ENCODE peak calls at places on chromosomes 13 and 19, in ten cellular contexts. P, V, S, B, F, R, J, T, D and X are unnamed samples.

GRCh38 chr19:15256708-15257331 is 24.6 kb upstream of the EPHX3 start:
- DNase-seq in D (no peak), J (no peak), V (no peak), T (no peak), S (no peak), R (no peak), P (no peak), B (no peak), F (no peak), X (no peak)

GRCh38 chr13:22461854-22462565 is 718.8 kb upstream of the SGCG start:
- DNase-seq in B (no peak), V (no peak), D (no peak), R (no peak), F (no peak), J (no peak), P (no peak), S (no peak), T (no peak), X (no peak)

GRCh38 chr19:11448410-11448809 is 13.0 kb downstream of the PRKCSH start:
- DNase-seq in J (no peak), P (no peak), D (no peak), R (no peak), S (no peak), T (no peak), F (no peak), V (no peak), B (no peak), X (no peak)

GRCh38 chr13:73578251-73578875 is 519.6 kb downstream of the KLF5 start:
- DNase-seq in J (no peak), R (no peak), F (no peak), B (no peak), P (no peak), V (no peak), S (no peak), D (peak), T (peak), X (no peak)

GRCh38 chr13:89856512-89856911 is 1491.0 kb upstream of the MIR17HG start:
- DNase-seq in R (no peak), P (no peak), J (no peak), V (no peak), T (no peak), S (no peak), F (no peak), B (peak), D (no peak), X (no peak)

GRCh38 chr13:76383671-76384461 is 502.3 kb downstream of the KCTD12 start:
- DNase-seq in S (no peak), T (peak), B (peak), D (no peak), J (peak), F (no peak), P (no peak), V (peak), R (no peak), X (no peak)

GRCh38 chr13:27043013-27043412 is 128.6 kb downstream of the USP12 start:
- DNase-seq in S (no peak), B (peak), T (peak), J (peak), D (no peak), P (peak), F (no peak), V (peak), R (no peak), X (no peak)

GRCh38 chr19:48587387-48587786 is 19.2 kb upstream of the SPACA4 start:
- DNase-seq in T (no peak), B (no peak), V (no peak), D (no peak), F (no peak), P (no peak), J (no peak), R (no peak), S (no peak), X (no peak)

GRCh38 chr13:21043898-21044297 is 17.5 kb downstream of the LATS2 start:
- DNase-seq in V (no peak), D (no peak), P (no peak), R (no peak), S (no peak), T (peak), F (no peak), J (no peak), B (no peak), X (no peak)

GRCh38 chr13:113297370-113297871 is 382 bp downstream of the LAMP1 start:
- DNase-seq in R (no peak), P (peak), S (peak), J (no peak), D (peak), F (peak), T (no peak), V (no peak), B (peak), X (no peak)

GRCh38 chr19:45173816-45174215 is 4.2 kb downstream of the TRAPPC6A start:
- DNase-seq in T (peak), P (no peak), S (no peak), D (no peak), J (no peak), F (no peak), V (no peak), B (no peak), R (no peak), X (no peak)

GRCh38 chr19:23996549-23996948 is 81.9 kb downstream of the ZNF726 start:
- DNase-seq in P (no peak), F (no peak), J (no peak), D (no peak), B (peak), V (peak), R (no peak), S (no peak), T (no peak), X (no peak)

GRCh38 chr19:6272913-6273600 is 6.7 kb downstream of the MLLT1 start:
- DNase-seq in D (no peak), B (no peak), F (no peak), T (no peak), P (no peak), V (no peak), R (no peak), J (no peak), S (no peak), X (no peak)
- H3K27ac ChIP-seq in D (peak), B (no peak), F (no peak), T (peak), P (peak), V (peak), R (peak), J (peak), S (no peak), X (peak)

DNA sequence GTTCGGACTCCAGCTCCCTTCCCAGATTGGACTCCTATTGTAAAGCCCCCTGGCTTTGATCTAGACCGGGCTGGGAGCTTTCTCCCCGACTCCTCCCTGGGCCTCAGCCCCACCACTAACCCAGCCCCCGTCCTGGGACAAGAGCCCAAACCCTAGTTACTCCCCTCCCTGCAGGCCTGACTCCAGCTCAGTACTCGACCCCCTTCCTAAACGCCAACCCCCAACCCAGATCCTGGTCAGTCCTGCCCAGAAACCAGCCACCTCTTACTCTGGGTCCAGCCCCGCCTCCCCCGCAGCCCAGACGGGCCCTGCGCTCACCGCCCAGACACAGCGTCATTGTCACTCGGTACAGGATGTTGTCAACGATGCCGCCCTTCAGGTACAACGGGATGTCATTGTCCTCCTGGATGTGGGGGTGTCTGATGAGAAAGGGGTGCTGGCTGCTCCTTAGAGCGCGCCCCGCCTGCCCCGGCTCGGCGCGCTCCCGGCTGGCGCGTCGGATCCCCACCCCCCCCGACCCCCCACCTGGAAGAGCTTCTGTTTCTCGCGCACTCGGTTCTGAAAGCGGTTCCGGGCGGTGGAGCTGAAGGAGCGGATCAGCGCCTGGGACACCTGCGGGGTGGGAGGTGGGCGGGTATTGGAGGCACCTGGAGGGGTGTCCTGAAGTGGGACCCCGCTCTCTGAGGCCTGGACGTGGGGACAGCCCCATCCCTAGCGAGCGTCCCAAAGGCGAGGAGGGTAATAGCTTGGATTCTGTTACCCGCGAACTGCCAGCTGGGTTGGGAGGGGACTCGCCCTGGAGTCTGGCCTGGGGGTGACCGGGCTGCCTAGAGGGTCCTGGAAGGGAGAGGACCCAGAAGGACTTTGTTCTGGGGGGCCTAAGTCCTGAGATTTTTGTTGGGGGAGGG is 849 bp downstream of the COX7A1 start:
- DNase-seq in J (no peak), V (no peak), D (peak), R (peak), F (no peak), S (no peak), B (peak), T (no peak), P (peak), X (no peak)
- H3K27ac ChIP-seq in J (no peak), V (no peak), D (peak), R (peak), F (no peak), S (no peak), B (no peak), T (no peak), P (peak), X (peak)

GRCh38 chr19:6268382-6268771 is 11.4 kb downstream of the MLLT1 start:
- DNase-seq in B (no peak), P (no peak), D (no peak), J (no peak), T (no peak), S (no peak), R (no peak), V (no peak), F (no peak), X (no peak)
- H3K27ac ChIP-seq in B (no peak), P (no peak), D (no peak), J (no peak), T (no peak), S (no peak), R (no peak), V (no peak), F (no peak), X (no peak)

DNA sequence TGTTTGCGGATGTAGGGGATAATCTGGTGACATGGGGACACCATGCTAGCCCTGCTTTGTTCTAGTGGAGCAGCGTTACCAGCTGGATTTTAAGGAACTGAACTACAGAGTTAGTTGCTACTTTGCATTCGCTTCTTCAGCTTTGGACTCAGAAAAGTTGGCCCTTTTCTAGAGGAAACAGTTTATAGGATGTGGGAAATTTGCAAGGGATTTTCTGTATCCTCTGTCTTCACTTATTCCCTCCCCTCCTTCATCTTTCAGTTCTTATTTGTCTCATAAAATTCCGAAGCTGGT is 2.1 kb downstream of the GATAD2A start:
- DNase-seq in B (no peak), R (no peak), P (no peak), V (no peak), D (no peak), F (no peak), S (no peak), J (no peak), T (no peak), X (no peak)
- H3K27ac ChIP-seq in B (no peak), R (no peak), P (peak), V (no peak), D (no peak), F (no peak), S (no peak), J (no peak), T (peak), X (no peak)

DNA sequence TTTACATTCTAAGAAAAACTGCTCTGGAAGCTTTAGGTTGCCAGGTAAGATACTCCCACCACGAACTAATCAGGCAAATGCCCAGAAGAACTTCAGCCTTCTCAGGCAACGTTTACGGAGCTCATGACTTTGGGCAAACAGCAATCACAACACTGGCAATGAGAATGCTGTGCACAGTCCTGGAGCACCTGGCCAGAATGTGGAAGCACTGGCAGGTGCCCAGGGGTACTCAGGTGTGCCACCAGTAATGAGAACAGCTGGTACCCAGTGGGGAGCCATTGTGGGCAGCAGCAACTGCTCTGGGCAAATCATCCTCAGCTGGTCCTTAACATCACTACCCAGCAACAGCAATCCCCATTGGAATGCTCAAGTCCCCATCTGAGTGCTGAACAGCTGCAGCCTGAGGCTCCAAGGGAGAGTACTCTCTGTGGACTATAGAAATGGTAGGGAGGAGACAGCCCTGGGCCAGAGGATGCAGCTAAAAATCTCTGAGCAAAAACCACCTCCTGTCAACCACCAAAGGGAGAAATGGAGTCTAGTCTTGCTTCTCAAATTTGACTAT is 210.0 kb downstream of the FOXO1 start:
- DNase-seq in P (no peak), F (no peak), J (no peak), R (no peak), B (no peak), S (no peak), V (no peak), T (no peak), D (no peak), X (no peak)
- H3K27ac ChIP-seq in P (no peak), F (no peak), J (no peak), R (no peak), B (no peak), S (no peak), V (no peak), T (no peak), D (no peak), X (no peak)

DNA sequence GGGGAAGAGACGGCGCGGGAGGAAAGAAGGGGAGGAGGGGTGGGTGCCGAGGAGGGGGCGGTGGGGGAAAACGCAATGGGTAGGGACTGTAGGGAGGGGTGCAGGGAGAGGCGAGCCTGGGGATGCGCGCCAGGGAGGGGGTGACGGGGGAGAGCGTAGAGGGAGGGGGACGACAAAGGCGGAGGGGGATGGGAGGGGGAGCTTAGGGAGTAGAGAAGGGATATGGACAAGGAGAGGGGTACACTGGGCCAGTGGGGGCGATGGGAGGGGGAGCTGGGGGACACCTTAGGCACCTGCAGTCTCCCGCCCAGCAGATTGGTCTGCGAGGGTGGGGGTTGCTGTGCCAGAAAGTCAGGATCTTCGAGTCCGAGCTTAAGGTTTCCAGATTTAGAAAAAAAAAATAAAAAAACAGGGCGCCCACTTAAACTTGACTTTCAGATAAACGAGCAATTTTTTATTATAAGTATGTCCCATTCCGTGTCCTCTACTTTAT is 15.7 kb downstream of the CCDC124 start:
- DNase-seq in P (no peak), S (no peak), R (no peak), V (no peak), T (no peak), B (no peak), F (no peak), J (no peak), D (no peak), X (no peak)
- H3K27ac ChIP-seq in P (no peak), S (no peak), R (no peak), V (no peak), T (no peak), B (no peak), F (peak), J (no peak), D (no peak), X (no peak)

DNA sequence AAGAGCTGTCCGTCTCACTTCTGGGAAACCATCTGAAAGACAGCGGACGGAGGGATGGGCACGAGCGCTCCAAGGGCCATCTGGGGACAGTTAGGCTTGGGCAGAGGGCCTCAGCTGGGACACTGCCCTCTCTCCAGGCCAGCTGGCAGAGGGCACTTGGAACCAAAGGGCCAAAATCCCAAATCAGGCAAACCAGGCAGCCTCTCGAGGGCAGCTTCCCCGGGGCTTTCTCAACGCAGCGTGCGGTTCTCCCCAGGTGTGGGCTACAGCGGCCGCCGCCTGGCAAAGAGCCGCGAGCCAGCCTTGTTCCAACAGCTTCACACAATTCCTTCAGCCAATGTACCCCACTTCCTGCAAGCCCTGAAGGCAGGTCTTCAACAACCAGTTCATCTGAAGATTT is 5.0 kb downstream of the MLLT1 start:
- DNase-seq in P (peak), S (no peak), T (no peak), F (no peak), D (no peak), B (no peak), V (no peak), R (peak), J (no peak), X (no peak)
- H3K27ac ChIP-seq in P (peak), S (no peak), T (peak), F (no peak), D (peak), B (no peak), V (peak), R (peak), J (no peak), X (no peak)